ENCODE peak calls at places on chromosomes 16 and 17, in seven cellular contexts. G is CD4-positive, alpha-beta T cell; Z is ovary; K is ELR; I is activated T-helper 2 cell treated with anti-CD3 and anti-CD28 coated beads, Interferon-gamma antibody, Interleukin-2, Interleukin-4, amounts not matched to agents 10 μg/mL and 5 μg/mL and 100 μg/mL, durations not matched to agents 14 hours and 24 hours and 36 hours; L is RWPE2; S is kidney glomerular epithelial cell. X is an unnamed sample.

GRCh38 chr17:81516439-81516838 is 3.8 kb upstream of the ACTG1 start:
- DNase-seq in K (no peak), L (peak; percentile 58), I (no peak), S (no peak), Z (no peak), G (no peak), X (no peak)

GRCh38 chr17:59292174-59292523 is 39.3 kb upstream of the YPEL2 start:
- DNase-seq in G (no peak), K (no peak), S (no peak), I (no peak), Z (no peak), L (no peak), X (peak; percentile 18)

GRCh38 chr17:39769974-39770587 is 32.3 kb downstream of the GRB7 start:
- DNase-seq in S (no peak), G (peak; percentile 41), L (peak; percentile 79), I (peak; percentile 63), Z (no peak), K (peak; percentile 83), X (no peak)

GRCh38 chr16:21160276-21160675 is 1.8 kb downstream of the LDAF1 start:
- DNase-seq in I (no peak), K (no peak), S (no peak), G (no peak), Z (no peak), L (no peak), X (no peak)

GRCh38 chr16:79665970-79666369 is 65.4 kb upstream of the MAF start:
- DNase-seq in G (no peak), I (no peak), K (no peak), S (no peak), Z (no peak), L (no peak), X (no peak)

GRCh38 chr17:61225178-61225577 is 174.5 kb upstream of the TBX2 start:
- DNase-seq in Z (no peak), L (no peak), S (no peak), G (no peak), I (no peak), K (no peak), X (no peak)

GRCh38 chr16:11350531-11351335 is 5.5 kb downstream of the RMI2 start:
- DNase-seq in L (no peak), G (no peak), K (peak; percentile 45), S (no peak), I (no peak), Z (no peak), X (peak; percentile 89)

GRCh38 chr17:64163468-64163867 is 33.5 kb upstream of the ERN1 start:
- DNase-seq in L (no peak), Z (no peak), K (no peak), I (no peak), S (no peak), G (no peak), X (no peak)

GRCh38 chr17:17416400-17417360 is 60.1 kb upstream of the MED9 start:
- DNase-seq in L (no peak), I (no peak), G (peak; percentile 45), K (peak; percentile 79), Z (no peak), S (no peak), X (no peak)

GRCh38 chr17:50153650-50154575 is 3.4 kb upstream of the PPP1R9B start:
- DNase-seq in G (no peak), K (no peak), S (no peak), Z (peak; percentile 85), L (no peak), I (no peak), X (peak; percentile 58)

GRCh38 chr17:81163703-81164413 is 1.4 kb upstream of the PVALEF start:
- DNase-seq in K (no peak), I (no peak), L (no peak), G (no peak), Z (no peak), S (no peak), X (no peak)

GRCh38 chr16:66904846-66905632 is 13.6 kb downstream of the CDH16 start:
- DNase-seq in K (no peak), S (no peak), Z (no peak), L (peak; percentile 57), I (no peak), G (no peak), X (peak; percentile 80)

GRCh38 chr17:48107137-48108055 is at the start of gene SNX11:
- DNase-seq in S (peak; percentile 72), I (peak; percentile 91), L (peak; percentile 96), Z (peak; percentile 88), G (peak; percentile 93), K (peak; percentile 94), X (peak; percentile 96)

GRCh38 chr16:78686601-78687000 is 587.1 kb downstream of the WWOX start:
- DNase-seq in G (no peak), K (no peak), I (no peak), S (no peak), L (no peak), Z (no peak), X (no peak)

GRCh38 chr17:27155866-27156265 is 138.0 kb upstream of the WSB1 start:
- DNase-seq in G (no peak), K (no peak), L (no peak), S (no peak), I (no peak), Z (no peak), X (no peak)

GRCh38 chr17:27340990-27341595 is 47.2 kb downstream of the WSB1 start:
- DNase-seq in Z (no peak), L (no peak), S (no peak), I (no peak), G (no peak), K (no peak), X (no peak)

GRCh38 chr17:12613566-12613965 is 52.1 kb upstream of the MYOCD start:
- DNase-seq in Z (no peak), S (peak; percentile 67), G (no peak), I (no peak), K (peak; percentile 82), L (no peak), X (no peak)

GRCh38 chr16:2034695-2035430 is 8.2 kb downstream of the NHERF2 start:
- DNase-seq in I (no peak), S (no peak), L (no peak), G (no peak), Z (peak; percentile 52), K (no peak), X (peak; percentile 88)

GRCh38 chr17:17831208-17832039 is 5.4 kb downstream of the SREBF1 start:
- DNase-seq in I (no peak), Z (no peak), L (no peak), G (no peak), S (no peak), K (no peak), X (no peak)

GRCh38 chr17:77923776-77924513 is 34.6 kb upstream of the TNRC6C start:
- DNase-seq in Z (no peak), I (no peak), S (no peak), G (no peak), L (no peak), K (no peak), X (peak; percentile 3)

GRCh38 chr17:19876524-19877161 is 8.9 kb upstream of the ULK2 start:
- DNase-seq in I (peak; percentile 34), L (no peak), K (no peak), S (no peak), G (peak; percentile 37), Z (no peak), X (no peak)

GRCh38 chr17:7233701-7234099 is 617 bp downstream of the DVL2 start:
- DNase-seq in I (no peak), S (peak; percentile 44), G (no peak), L (no peak), K (peak; percentile 58), Z (no peak), X (peak; percentile 93)

GRCh38 chr16:87391324-87391949 is 699 bp upstream of the MAP1LC3B start:
- DNase-seq in Z (no peak), G (no peak), K (peak; percentile 55), L (no peak), S (no peak), I (no peak), X (peak; percentile 77)

GRCh38 chr16:48904333-48904732 is 294.4 kb upstream of the N4BP1 start:
- DNase-seq in Z (no peak), G (no peak), S (no peak), I (no peak), K (no peak), L (no peak), X (no peak)

GRCh38 chr16:68732068-68732680 is 4.9 kb upstream of the CDH1 start:
- DNase-seq in I (no peak), Z (peak; percentile 41), S (peak; percentile 42), L (peak; percentile 87), G (no peak), K (peak; percentile 34), X (peak; percentile 64)

GRCh38 chr17:4536259-4536741 is 18.9 kb downstream of the MYBBP1A start:
- DNase-seq in L (no peak), I (no peak), S (no peak), K (no peak), Z (peak; percentile 42), G (no peak), X (no peak)

GRCh38 chr16:48607056-48607825 is 2.7 kb downstream of the N4BP1 start:
- DNase-seq in Z (no peak), G (no peak), L (peak; percentile 86), I (no peak), K (peak; percentile 36), S (peak; percentile 53), X (peak; percentile 69)

GRCh38 chr17:40598928-40599627 is 33.8 kb upstream of the CCR7 start:
- DNase-seq in K (no peak), G (no peak), Z (no peak), I (no peak), S (no peak), L (no peak), X (peak; percentile 91)

GRCh38 chr17:49848019-49848473 is at the start of gene TAC4:
- DNase-seq in Z (no peak), S (no peak), K (no peak), L (no peak), I (no peak), G (no peak), X (no peak)

GRCh38 chr17:39027037-39027436 is 59.8 kb upstream of the FBXO47 start:
- DNase-seq in I (no peak), G (no peak), K (peak; percentile 19), L (no peak), Z (peak; percentile 66), S (no peak), X (no peak)

GRCh38 chr16:66081967-66082366 is 284.5 kb upstream of the CDH5 start:
- DNase-seq in K (peak; percentile 67), S (no peak), G (no peak), I (no peak), Z (no peak), L (peak; percentile 89), X (no peak)

GRCh38 chr17:72661093-72661944 is 431.2 kb downstream of the SLC39A11 start:
- DNase-seq in L (peak; percentile 95), Z (no peak), I (no peak), S (peak; percentile 61), K (peak; percentile 17), G (no peak), X (no peak)

GRCh38 chr17:1469231-1469852 is 13.3 kb upstream of the CRK start:
- DNase-seq in I (no peak), G (no peak), Z (no peak), K (peak; percentile 72), S (no peak), L (no peak), X (peak; percentile 83)

GRCh38 chr17:28548417-28549130 is 3.9 kb downstream of the UNC119 start:
- DNase-seq in Z (no peak), S (no peak), K (no peak), G (no peak), I (no peak), L (no peak), X (no peak)

GRCh38 chr17:6392609-6393367 is 42.1 kb downstream of the AIPL1 start:
- DNase-seq in S (no peak), I (no peak), Z (no peak), K (no peak), L (no peak), G (no peak), X (peak; percentile 59)

X was measured in osteoblast.